ENCODE peak calls at places on chromosome 12, in ten cellular contexts. Y, I, L, Q, J, A, E, G, S and T are unnamed samples.

GRCh38 chr12:132812631-132813305 is 15.9 kb downstream of the GOLGA3 start:
- DNase-seq in Y (no peak), G (peak; percentile 18), A (no peak), Q (no peak), S (no peak), E (no peak), I (no peak), J (peak; percentile 81), L (peak; percentile 22), T (no peak)

GRCh38 chr12:96752211-96752610 is 154.8 kb upstream of the NEDD1 start:
- DNase-seq in I (no peak), Q (no peak), Y (no peak), E (no peak), A (no peak), S (no peak), G (no peak), J (no peak), L (no peak), T (no peak)

GRCh38 chr12:34625116-34625515 is 602.8 kb downstream of the ALG10 start:
- DNase-seq in G (no peak), Y (no peak), J (no peak), I (no peak), E (peak; percentile 28), A (no peak), S (no peak), Q (no peak), L (peak; percentile 78), T (no peak)

GRCh38 chr12:76916170-76916540 is 37.3 kb upstream of the CSRP2 start:
- DNase-seq in L (no peak), Y (no peak), Q (no peak), G (no peak), E (peak; percentile 22), I (no peak), J (peak; percentile 27), A (no peak), S (no peak), T (no peak)

GRCh38 chr12:55700255-55701018 is 7.3 kb downstream of the ITGA7 start:
- DNase-seq in I (no peak), Q (peak; percentile 82), L (peak; percentile 17), G (peak; percentile 48), S (no peak), A (no peak), E (no peak), J (peak; percentile 39), Y (peak; percentile 75), T (no peak)

GRCh38 chr12:25838007-25838406 is 120.5 kb upstream of the RASSF8 start:
- DNase-seq in S (no peak), L (no peak), Y (no peak), E (no peak), J (no peak), Q (no peak), G (no peak), I (no peak), A (no peak), T (no peak)

GRCh38 chr12:80352476-80352875 is 91.6 kb upstream of the PTPRQ start:
- DNase-seq in E (peak; percentile 11), A (no peak), J (peak; percentile 4), S (no peak), Q (no peak), L (peak; percentile 32), G (no peak), I (no peak), Y (no peak), T (no peak)

GRCh38 chr12:69972136-69972535 is 147.1 kb downstream of the MYRFL start:
- DNase-seq in Q (no peak), J (no peak), E (no peak), I (no peak), G (no peak), A (no peak), L (peak; percentile 80), Y (no peak), S (no peak), T (no peak)

GRCh38 chr12:115210533-115211252 is 526.7 kb upstream of the TBX3 start:
- DNase-seq in L (no peak), J (no peak), E (no peak), G (no peak), I (no peak), A (no peak), Y (no peak), Q (no peak), S (no peak), T (no peak)

GRCh38 chr12:115212356-115212755 is 528.4 kb upstream of the TBX3 start:
- DNase-seq in Y (no peak), I (no peak), L (no peak), A (no peak), Q (no peak), E (no peak), J (no peak), S (no peak), G (no peak), T (no peak)

GRCh38 chr12:115213538-115213961 is 529.6 kb upstream of the TBX3 start:
- DNase-seq in S (no peak), J (no peak), A (no peak), Q (no peak), L (no peak), E (peak; percentile 42), Y (no peak), G (no peak), I (no peak), T (no peak)

GRCh38 chr12:115216300-115216699 is 532.3 kb upstream of the TBX3 start:
- DNase-seq in J (peak; percentile 31), E (no peak), L (peak; percentile 30), G (no peak), A (no peak), Q (no peak), Y (no peak), S (no peak), I (no peak), T (no peak)

GRCh38 chr12:115213118-115213517 is 529.1 kb upstream of the TBX3 start:
- DNase-seq in G (no peak), S (no peak), Q (no peak), A (no peak), Y (no peak), E (no peak), L (no peak), I (no peak), J (no peak), T (no peak)
- H3K27ac ChIP-seq in G (no peak overlapping the region), S (no peak overlapping the region), Q (no peak overlapping the region), A (no peak overlapping the region), Y (peak overlapping the region; percentile 68), E (no peak overlapping the region), L (no peak overlapping the region), I (no peak overlapping the region), J (no peak overlapping the region), T (no peak overlapping the region)

GRCh38 chr12:65603428-65604351 is 220.6 kb upstream of the HMGA2 start:
- DNase-seq in Y (no peak), S (no peak), I (no peak), E (peak; percentile 69), A (no peak), L (peak; percentile 92), Q (peak; percentile 64), J (peak; percentile 94), G (no peak), T (no peak)

GRCh38 chr12:65606008-65606766 is 218.1 kb upstream of the HMGA2 start:
- DNase-seq in E (no peak), L (peak; percentile 23), I (no peak), J (no peak), Y (no peak), G (no peak), S (no peak), A (no peak), Q (no peak), T (no peak)

GRCh38 chr12:65602191-65602578 is 222.1 kb upstream of the HMGA2 start:
- DNase-seq in Y (no peak), L (no peak), E (no peak), S (no peak), A (no peak), G (no peak), J (no peak), Q (no peak), I (no peak), T (no peak)

GRCh38 chr12:65605019-65605418 is 219.3 kb upstream of the HMGA2 start:
- DNase-seq in E (no peak), I (no peak), A (no peak), S (no peak), G (no peak), Y (no peak), J (peak; percentile 69), Q (no peak), L (no peak), T (no peak)

DNA sequence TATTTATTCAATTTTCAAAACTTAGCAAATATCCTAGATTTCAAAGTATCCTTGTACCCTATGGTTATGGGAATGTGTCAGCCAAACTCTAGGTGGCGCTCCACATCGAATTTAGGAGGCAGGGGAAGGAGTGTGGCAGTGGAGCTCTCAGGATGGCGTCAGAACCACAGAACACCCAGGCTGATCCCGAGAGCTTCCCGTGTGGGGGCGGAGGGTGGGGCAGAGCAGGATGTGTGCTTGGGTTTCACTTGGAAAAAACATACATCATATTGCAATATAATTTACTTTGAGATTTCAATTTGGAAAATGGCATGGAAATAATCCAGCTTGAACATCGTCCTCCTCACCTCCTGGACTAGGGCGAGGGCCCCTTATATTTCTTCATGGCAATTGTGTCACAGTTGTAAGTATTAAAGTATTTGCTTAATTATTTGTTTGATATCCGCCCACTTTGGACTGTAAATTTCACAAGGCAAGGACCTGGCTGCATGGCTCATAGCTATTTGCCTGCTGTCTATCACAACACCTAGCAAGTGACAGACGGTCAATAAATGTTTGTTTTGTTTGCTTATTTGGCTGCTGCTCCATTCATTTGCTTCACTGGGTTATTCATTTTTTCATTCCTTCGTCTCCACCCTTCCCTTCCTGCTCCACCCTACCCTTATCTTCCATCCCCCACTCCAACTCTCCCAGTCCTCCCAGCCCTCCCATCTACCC is 221.5 kb upstream of the HMGA2 start:
- DNase-seq in I (no peak), G (peak; percentile 83), S (peak; percentile 55), J (peak; percentile 97), Y (peak; percentile 70), Q (peak; percentile 84), A (no peak), E (peak; percentile 92), L (peak; percentile 93), T (peak; percentile 4)
- H3K4me3 ChIP-seq in I (no peak overlapping the region), G (peak overlapping the region; percentile 34), S (no peak overlapping the region), J (peak overlapping the region; percentile 50), Y (peak overlapping the region; percentile 33), Q (peak overlapping the region; percentile 31), A (no peak overlapping the region), E (no peak overlapping the region), L (peak overlapping the region; percentile 59), T (no peak overlapping the region)

DNA sequence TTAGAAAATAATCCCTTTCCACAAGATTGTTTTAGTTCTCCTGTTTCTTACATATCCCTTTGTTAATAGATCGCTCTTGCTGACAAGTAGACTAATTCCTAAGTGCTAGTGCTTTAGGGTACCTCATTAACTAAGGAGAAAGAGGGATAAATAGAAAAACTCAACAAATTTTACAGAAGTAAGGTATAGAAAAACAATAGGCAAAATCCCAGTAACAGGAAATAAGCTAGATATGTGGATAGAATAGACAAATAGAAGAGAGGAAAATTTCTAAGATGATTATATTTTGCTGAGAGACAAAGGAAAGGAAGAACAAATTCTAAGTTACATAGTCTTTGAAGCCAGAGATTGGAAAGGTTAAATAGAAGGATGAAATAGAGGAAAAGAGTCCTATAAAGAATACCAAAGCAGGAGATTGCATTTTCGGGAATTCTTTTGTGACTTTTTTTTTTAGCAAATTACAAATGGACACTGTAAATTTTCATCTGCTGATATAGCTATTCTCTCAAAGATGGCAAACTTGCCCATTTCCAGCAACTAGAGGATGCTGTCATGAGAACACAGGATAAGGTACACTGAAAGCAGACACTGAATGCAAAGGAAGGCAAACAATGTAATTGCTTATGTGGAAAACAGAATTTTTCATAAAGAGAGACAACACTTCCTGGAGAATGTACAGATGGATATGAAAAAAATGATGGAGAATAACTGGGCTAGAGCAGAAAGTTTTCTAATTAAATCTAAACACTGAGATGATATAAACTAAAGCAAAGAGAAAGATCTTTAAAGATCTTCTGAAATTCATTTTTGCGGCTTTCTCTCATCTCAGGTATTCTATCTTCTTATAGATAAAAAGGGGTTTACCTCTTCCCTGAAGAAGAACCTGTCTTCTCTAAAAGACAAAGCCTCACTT is 765 bp downstream of the CD69 start:
- DNase-seq in A (no peak), Y (no peak), G (no peak), J (no peak), E (no peak), S (no peak), I (no peak), Q (no peak), L (no peak), T (no peak)
- H3K4me1 ChIP-seq in A (peaks cover 40% of the 10 kb centered on the region), Y (no peaks in the 10 kb centered on the region), G (no peaks in the 10 kb centered on the region), J (no peaks in the 10 kb centered on the region), E (no peaks in the 10 kb centered on the region), S (no peaks in the 10 kb centered on the region), I (peaks cover 50% of the 10 kb centered on the region), Q (no peaks in the 10 kb centered on the region), L (no peaks in the 10 kb centered on the region), T (no peaks in the 10 kb centered on the region)

DNA sequence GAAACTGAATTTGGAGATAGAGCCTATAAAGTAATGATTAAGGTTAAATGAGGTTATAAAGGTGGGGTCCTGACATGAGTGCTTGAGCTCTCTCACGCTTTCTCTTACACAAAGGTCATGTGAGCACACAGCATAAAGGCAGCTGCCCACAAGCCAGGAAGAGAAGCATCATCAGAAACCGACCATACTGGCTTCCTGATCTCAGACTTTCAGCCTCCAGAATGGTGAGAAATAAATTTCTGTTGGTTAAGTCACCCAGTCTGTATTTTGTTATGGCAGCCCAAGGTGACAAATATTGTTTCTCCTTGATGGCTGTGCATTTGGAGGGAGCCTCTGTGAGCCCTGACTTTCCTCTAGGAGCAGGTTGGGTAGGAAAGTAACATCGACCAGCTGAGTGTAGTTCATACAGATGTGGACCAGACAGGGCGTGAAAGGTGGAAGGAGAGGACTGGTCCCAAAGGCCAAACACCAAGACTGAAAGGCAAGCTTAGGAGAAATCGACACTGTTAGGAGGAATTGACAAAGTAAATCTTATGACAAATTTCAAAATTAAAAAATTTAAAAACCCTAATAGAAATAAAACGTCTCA is 97.6 kb upstream of the SLC38A2 start:
- DNase-seq in Y (no peak), J (no peak), Q (no peak), E (no peak), I (no peak), L (no peak), S (no peak), G (no peak), A (no peak), T (no peak)
- H3K27ac ChIP-seq in Y (peak overlapping the region; percentile 74), J (peak overlapping the region; percentile 63), Q (no peak overlapping the region), E (no peak overlapping the region), I (peak overlapping the region; percentile 35), L (no peak overlapping the region), S (no peak overlapping the region), G (peak overlapping the region; percentile 52), A (no peak overlapping the region), T (no peak overlapping the region)